ENCODE peak calls at places on chromosome 19, in four cellular contexts. U is foreskin fibroblast, S is left ventricle myocardium inferior, G is tibial nerve. H is an unnamed sample.

GRCh38 chr19:27793128-27793643 is 1419.8 kb downstream of the UQCRFS1 start:
- DNase-seq in G (peak; percentile 30), S (peak; percentile 66), U (peak; percentile 75), H (peak; percentile 48)

GRCh38 chr19:30896551-30896950 is 452.7 kb downstream of the TSHZ3 start:
- DNase-seq in U (no peak), G (no peak), S (no peak), H (no peak)

GRCh38 chr19:40687525-40688016 is 2.9 kb downstream of the NUMBL start:
- DNase-seq in S (peak; percentile 87), G (peak; percentile 97), U (peak; percentile 84), H (peak; percentile 83)

GRCh38 chr19:4807188-4807587 is 15.7 kb downstream of the FEM1A start:
- DNase-seq in U (no peak), G (no peak), S (no peak), H (no peak)

GRCh38 chr19:2139385-2140192 is 11.8 kb downstream of the AP3D1 start:
- DNase-seq in G (no peak), S (no peak), U (no peak), H (no peak)

GRCh38 chr19:28884786-28885476 is 328.0 kb downstream of the UQCRFS1 start:
- DNase-seq in G (no peak), U (no peak), S (peak; percentile 41), H (no peak)

GRCh38 chr19:3720533-3720917 is 12.3 kb downstream of the TJP3 start:
- DNase-seq in G (no peak), U (no peak), S (no peak), H (no peak)

GRCh38 chr19:56111601-56112312 is 9.3 kb downstream of the ZNF787 start:
- DNase-seq in S (peak; percentile 53), G (no peak), U (no peak), H (no peak)

GRCh38 chr19:3760871-3761361 is 576 bp downstream of the APBA3 start:
- DNase-seq in S (no peak), U (no peak), G (no peak), H (no peak)

GRCh38 chr19:7257148-7258041 is 36.8 kb downstream of the INSR start:
- DNase-seq in S (no peak), G (no peak), U (no peak), H (no peak)

GRCh38 chr19:3366761-3367571 is 583 bp downstream of the NFIC start:
- DNase-seq in G (no peak), U (peak; percentile 18), S (peak; percentile 56), H (no peak)

GRCh38 chr19:2171349-2172145 is 7.8 kb downstream of the DOT1L start:
- DNase-seq in S (peak; percentile 73), G (no peak), U (no peak), H (no peak)

GRCh38 chr19:31338069-31338767 is 11.0 kb downstream of the TSHZ3 start:
- DNase-seq in U (peak; percentile 39), S (peak; percentile 58), G (no peak), H (no peak)

GRCh38 chr19:12346896-12347295 is 13.5 kb upstream of the ZNF563 start:
- DNase-seq in U (no peak), S (no peak), G (no peak), H (no peak)

GRCh38 chr19:48419158-48419920 is 25.9 kb downstream of the GRIN2D start:
- DNase-seq in G (no peak), U (no peak), S (peak; percentile 43), H (no peak)

GRCh38 chr19:46466536-46467199 is 4.7 kb downstream of the PNMA8A start:
- DNase-seq in S (peak; percentile 56), G (no peak), U (peak; percentile 84), H (no peak)

GRCh38 chr19:52603558-52604207 is 33.6 kb downstream of the ZNF701 start:
- DNase-seq in G (no peak), U (peak; percentile 53), S (no peak), H (no peak)

GRCh38 chr19:13189600-13189999 is 39.4 kb downstream of the IER2 start:
- DNase-seq in G (no peak), S (no peak), U (no peak), H (no peak)

GRCh38 chr19:28472843-28473242 is 740.1 kb downstream of the UQCRFS1 start:
- DNase-seq in S (peak; percentile 36), U (no peak), G (no peak), H (no peak)

GRCh38 chr19:55005684-55006488 is 32.2 kb downstream of the GP6 start:
- DNase-seq in U (no peak), S (no peak), G (no peak), H (no peak)

GRCh38 chr19:54430306-54431254 is 15.3 kb downstream of the TTYH1 start:
- DNase-seq in U (no peak), G (no peak), S (peak; percentile 47), H (no peak)

GRCh38 chr19:11860721-11861120 is 12.2 kb downstream of the ZNF439 start:
- DNase-seq in U (no peak), G (no peak), S (no peak), H (no peak)

GRCh38 chr19:3977242-3978143 is 6.6 kb upstream of the DAPK3 start:
- DNase-seq in G (no peak), S (no peak), U (no peak), H (no peak)

GRCh38 chr19:3369337-3370213 is 3.2 kb downstream of the NFIC start:
- DNase-seq in G (no peak), S (peak; percentile 71), U (peak; percentile 50), H (no peak)

GRCh38 chr19:10070730-10071446 is 15.2 kb upstream of the SHFL start:
- DNase-seq in G (no peak), U (no peak), S (no peak), H (no peak)

GRCh38 chr19:18373892-18374629 is 11.9 kb upstream of the GDF15 start:
- DNase-seq in G (peak; percentile 83), U (peak; percentile 98), S (peak; percentile 90), H (peak; percentile 81)

GRCh38 chr19:31357315-31357673 is 8.1 kb upstream of the TSHZ3 start:
- DNase-seq in U (no peak), S (no peak), G (no peak), H (no peak)

GRCh38 chr19:2609389-2610116 is 92.9 kb downstream of the GNG7 start:
- DNase-seq in G (no peak), U (no peak), S (peak; percentile 7), H (no peak)

GRCh38 chr19:46618670-46619231 is 6.1 kb downstream of the PTGIR start:
- DNase-seq in G (no peak), S (no peak), U (no peak), H (no peak)

GRCh38 chr19:317710-318508 is 26.7 kb downstream of the MIER2 start:
- DNase-seq in S (no peak), U (no peak), G (no peak), H (no peak)

GRCh38 chr19:2426661-2427322 is 594 bp downstream of the TIMM13 start:
- DNase-seq in S (peak; percentile 35), G (no peak), U (peak; percentile 30), H (no peak)

GRCh38 chr19:36838784-36839324 is 667 bp upstream of the ZNF790 start:
- DNase-seq in U (no peak), G (no peak), S (no peak), H (no peak)

GRCh38 chr19:58395220-58395978 is at the start of gene RNF225:
- DNase-seq in U (no peak), G (no peak), S (no peak), H (no peak)

GRCh38 chr19:36111200-36111539 is 227 bp downstream of the OVOL3 start:
- DNase-seq in G (no peak), U (no peak), S (no peak), H (no peak)

GRCh38 chr19:5294403-5295160 is 46.0 kb downstream of the PTPRS start:
- DNase-seq in U (no peak), S (no peak), G (no peak), H (no peak)

GRCh38 chr19:1624458-1624857 is 19.2 kb upstream of the UQCR11 start:
- DNase-seq in G (no peak), S (peak; percentile 31), U (peak; percentile 28), H (no peak)

GRCh38 chr19:16894080-16894479 is 5.3 kb downstream of the F2RL3 start:
- DNase-seq in G (no peak), S (no peak), U (no peak), H (no peak)
- TF ChIP-seq CTCF in G (no peak), S (no peak), U (no peak), H (no peak)

DNA sequence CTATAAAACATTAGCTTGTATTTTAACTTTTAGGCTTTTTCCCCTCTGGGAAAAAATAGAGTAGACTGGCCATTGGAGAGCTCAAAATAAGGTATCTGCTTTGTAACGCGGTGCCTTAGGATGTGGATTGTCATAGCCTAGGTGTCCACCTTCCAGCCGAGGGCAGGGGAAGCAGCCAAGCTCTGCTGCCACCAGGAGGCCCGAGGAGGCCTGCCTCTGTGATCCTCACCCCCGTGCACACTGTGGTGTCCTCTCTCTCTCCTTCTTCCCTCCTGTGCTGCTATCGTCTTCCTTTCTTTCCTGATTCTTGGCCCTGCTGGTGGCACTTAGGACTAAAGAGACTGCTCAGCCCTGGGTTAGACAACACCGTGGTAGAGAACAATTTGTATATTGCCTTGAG is 11.3 kb downstream of the HNRNPM start:
- DNase-seq in S (no peak), G (no peak), U (no peak), H (no peak)
- TF ChIP-seq CTCF in S (peak; percentile 51), G (no peak), U (peak; percentile 9), H (no peak)

GRCh38 chr19:33997690-33998089 is 174.6 kb upstream of the LSM14A start:
- DNase-seq in S (no peak), G (no peak), U (no peak), H (no peak)
- TF ChIP-seq CTCF in S (peak; percentile 22), G (no peak), U (no peak), H (no peak)

GRCh38 chr19:14378890-14379289 is 2.4 kb upstream of the ADGRE5 start:
- DNase-seq in S (no peak), G (no peak), U (no peak), H (no peak)

GRCh38 chr19:14383898-14384669 is 2.8 kb downstream of the ADGRE5 start:
- DNase-seq in U (no peak), G (no peak), S (no peak), H (no peak)

GRCh38 chr19:14385492-14385891 is 4.2 kb downstream of the ADGRE5 start:
- DNase-seq in S (no peak), G (no peak), U (no peak), H (no peak)

GRCh38 chr19:14383556-14383897 is 2.3 kb downstream of the ADGRE5 start:
- DNase-seq in S (peak; percentile 65), U (no peak), G (no peak), H (no peak)

GRCh38 chr19:14381689-14382474 is 638 bp downstream of the ADGRE5 start:
- DNase-seq in G (no peak), S (peak; percentile 37), U (no peak), H (no peak)
- TF ChIP-seq CTCF in G (no peak), S (no peak), U (no peak), H (no peak)

H was measured in omental fat pad.